ENCODE peak calls at places on chromosomes 1 and 21, in eight cellular contexts. L, M, T, P, Q, U, S and E are unnamed samples.

GRCh38 chr1:225735252-225736149 is 42.1 kb upstream of the SRP9 start:
- DNase-seq in S (peak), U (peak), M (no peak), P (peak), Q (peak), L (no peak), T (no peak), E (no peak)

GRCh38 chr1:170044187-170044586 is 30.3 kb downstream of the KIFAP3 start:
- DNase-seq in S (no peak), L (no peak), U (no peak), M (no peak), Q (no peak), P (no peak), T (no peak), E (no peak)

GRCh38 chr1:111476214-111476613 is 2.4 kb downstream of the C1orf162 start:
- DNase-seq in M (no peak), L (no peak), Q (no peak), T (no peak), P (no peak), U (no peak), S (no peak), E (no peak)

GRCh38 chr1:108897865-108898720 is 21.3 kb downstream of the GPSM2 start:
- DNase-seq in T (no peak), M (no peak), L (peak), P (no peak), U (peak), Q (peak), S (no peak), E (no peak)

GRCh38 chr21:34360488-34361241 is 3.1 kb upstream of the KCNE2 start:
- DNase-seq in T (no peak), Q (no peak), P (no peak), M (no peak), S (peak), L (no peak), U (no peak), E (no peak)

GRCh38 chr1:205370780-205371179 is 14.1 kb upstream of the KLHDC8A start:
- DNase-seq in L (no peak), T (no peak), U (no peak), S (no peak), P (no peak), Q (no peak), M (no peak), E (no peak)

GRCh38 chr1:242629396-242629795 is 104.9 kb upstream of the PLD5 start:
- DNase-seq in L (no peak), S (no peak), U (peak), M (no peak), P (no peak), T (no peak), Q (no peak), E (no peak)

GRCh38 chr1:33050221-33051076 is 13.8 kb upstream of the AK2 start:
- DNase-seq in L (no peak), U (no peak), S (peak), M (no peak), T (no peak), Q (no peak), P (peak), E (no peak)

GRCh38 chr1:237527761-237528160 is 363.0 kb downstream of the ZP4 start:
- DNase-seq in S (no peak), U (no peak), Q (no peak), M (no peak), T (no peak), L (no peak), P (no peak), E (no peak)

GRCh38 chr1:75203415-75204277 is 69.5 kb downstream of the LHX8 start:
- DNase-seq in Q (peak), T (no peak), L (peak), P (peak), S (no peak), U (no peak), M (no peak), E (no peak)

GRCh38 chr1:183757061-183757460 is 47.9 kb upstream of the RGL1 start:
- DNase-seq in L (peak), M (no peak), U (no peak), S (no peak), T (no peak), Q (no peak), P (no peak), E (no peak)

GRCh38 chr1:224747578-224747977 is 131.5 kb downstream of the CNIH3 start:
- DNase-seq in L (peak), T (no peak), U (no peak), M (no peak), Q (no peak), P (no peak), S (no peak), E (peak)

GRCh38 chr1:207938016-207938415 is 27.1 kb upstream of the CD34 start:
- DNase-seq in P (no peak), Q (no peak), S (peak), U (no peak), T (no peak), L (no peak), M (no peak), E (no peak)

GRCh38 chr1:150477733-150478132 is 9.5 kb upstream of the TARS2 start:
- DNase-seq in U (no peak), S (no peak), L (no peak), Q (no peak), M (no peak), T (no peak), P (no peak), E (no peak)

GRCh38 chr1:157813269-157813668 is 6.7 kb downstream of the FCRL1 start:
- DNase-seq in S (no peak), M (no peak), P (no peak), T (no peak), U (no peak), L (no peak), Q (no peak), E (no peak)

GRCh38 chr1:32695098-32695904 is 7.3 kb downstream of the SYNC start:
- DNase-seq in Q (no peak), T (no peak), L (no peak), U (no peak), P (peak), M (no peak), S (peak), E (no peak)

GRCh38 chr1:189619682-189620332 is 857.9 kb downstream of the BRINP3 start:
- DNase-seq in P (no peak), Q (no peak), M (no peak), T (no peak), U (no peak), S (no peak), L (peak), E (no peak)

GRCh38 chr1:21725738-21726392 is 56.7 kb upstream of the RAP1GAP start:
- DNase-seq in P (no peak), U (no peak), Q (peak), S (no peak), T (no peak), M (no peak), L (no peak), E (no peak)

GRCh38 chr1:1630191-1630964 is 1.6 kb upstream of the MMP23B start:
- DNase-seq in S (no peak), Q (peak), P (no peak), T (peak), M (peak), U (peak), L (no peak), E (peak)

GRCh38 chr1:218778731-218779130 is 394.9 kb upstream of the LYPLAL1 start:
- DNase-seq in P (no peak), M (no peak), U (no peak), T (no peak), Q (no peak), S (no peak), L (peak), E (no peak)

GRCh38 chr1:162003061-162003824 is 20.4 kb downstream of the OLFML2B start:
- DNase-seq in U (no peak), T (no peak), Q (no peak), P (peak), L (no peak), M (no peak), S (peak), E (no peak)

GRCh38 chr1:19294638-19295037 is 6.1 kb upstream of the AKR7A3 start:
- DNase-seq in L (no peak), U (no peak), Q (no peak), T (no peak), P (no peak), S (no peak), M (no peak), E (no peak)

GRCh38 chr1:198764748-198765147 is 125.9 kb downstream of the PTPRC start:
- DNase-seq in S (no peak), Q (no peak), P (no peak), M (no peak), U (no peak), T (no peak), L (no peak), E (no peak)

GRCh38 chr21:41897690-41898089 is 18.5 kb upstream of the PRDM15 start:
- DNase-seq in M (no peak), T (no peak), U (no peak), P (no peak), L (no peak), S (no peak), Q (no peak), E (no peak)